ENCODE peak calls at places on chromosomes 2 and 18, in four cellular contexts. One of them, this sample, is unnamed.

GRCh38 chr2:8107979-8108378 is 573.9 kb upstream of the ID2 start:
- DNase-seq in adrenal gland: no peak
- DNase-seq in SJSA1: no peak
- DNase-seq in NCI-H69: no peak
- DNase-seq in this sample: no peak

GRCh38 chr18:25621144-25621543 is 269.2 kb upstream of the ZNF521 start:
- DNase-seq in SJSA1: no peak
- DNase-seq in NCI-H69: no peak
- DNase-seq in adrenal gland: no peak
- DNase-seq in this sample: no peak

GRCh38 chr18:9743200-9744016 is 35.3 kb downstream of the RAB31 start:
- DNase-seq in adrenal gland: peak; percentile 84
- DNase-seq in NCI-H69: peak; percentile 99
- DNase-seq in SJSA1: peak; percentile 99
- DNase-seq in this sample: no peak

GRCh38 chr2:176283669-176284068 is 14.4 kb downstream of the MTX2 start:
- DNase-seq in SJSA1: no peak
- DNase-seq in adrenal gland: no peak
- DNase-seq in NCI-H69: no peak
- DNase-seq in this sample: no peak

GRCh38 chr2:171154348-171154747 is 6.3 kb downstream of the TLK1 start:
- DNase-seq in SJSA1: no peak
- DNase-seq in adrenal gland: no peak
- DNase-seq in NCI-H69: no peak
- DNase-seq in this sample: no peak

GRCh38 chr2:40421643-40422297 is 30.1 kb downstream of the SLC8A1 start:
- DNase-seq in SJSA1: no peak
- DNase-seq in adrenal gland: no peak
- DNase-seq in NCI-H69: peak; percentile 75
- DNase-seq in this sample: no peak

GRCh38 chr2:108927936-108928659 is 60.9 kb downstream of the EDAR start:
- DNase-seq in adrenal gland: peak; percentile 36
- DNase-seq in NCI-H69: peak; percentile 62
- DNase-seq in SJSA1: no peak
- DNase-seq in this sample: peak; percentile 50

GRCh38 chr18:79405781-79406575 is 10.2 kb downstream of the NFATC1 start:
- DNase-seq in SJSA1: no peak
- DNase-seq in NCI-H69: no peak
- DNase-seq in adrenal gland: peak; percentile 48
- DNase-seq in this sample: no peak

GRCh38 chr18:45722899-45723298 is 1.1 kb upstream of the SLC14A1 start:
- DNase-seq in SJSA1: peak; percentile 83
- DNase-seq in adrenal gland: peak; percentile 71
- DNase-seq in NCI-H69: peak; percentile 93
- DNase-seq in this sample: peak; percentile 81